ENCODE peak calls at places on chromosomes 13 and 19, in ten cellular contexts. One of them, this sample, is unnamed.

GRCh38 chr13:21348771-21349170 is 110.3 kb downstream of the ZDHHC20 start:
- DNase-seq in fibroblast of mammary gland: no peak
- DNase-seq in left ventricle myocardium inferior: no peak
- DNase-seq in AG09309: no peak
- DNase-seq in gastrocnemius medialis: no peak
- DNase-seq in CD8-positive, alpha-beta T cell: no peak
- DNase-seq in WERI-Rb-1: no peak
- DNase-seq in DND-41: no peak
- DNase-seq in PC-9: no peak
- DNase-seq in cardiac fibroblast: peak; percentile 18
- DNase-seq in this sample: no peak

GRCh38 chr19:48967346-48968178 is 2.5 kb downstream of the FTL start:
- DNase-seq in left ventricle myocardium inferior: peak; percentile 36
- DNase-seq in gastrocnemius medialis: peak; percentile 56
- DNase-seq in fibroblast of mammary gland: peak; percentile 76
- DNase-seq in cardiac fibroblast: peak; percentile 92
- DNase-seq in AG09309: no peak
- DNase-seq in DND-41: no peak
- DNase-seq in WERI-Rb-1: no peak
- DNase-seq in CD8-positive, alpha-beta T cell: no peak
- DNase-seq in PC-9: peak; percentile 38
- DNase-seq in this sample: no peak

GRCh38 chr13:112469071-112469745 is 93.1 kb downstream of the SPACA7 start:
- DNase-seq in cardiac fibroblast: no peak
- DNase-seq in CD8-positive, alpha-beta T cell: no peak
- DNase-seq in AG09309: no peak
- DNase-seq in DND-41: no peak
- DNase-seq in fibroblast of mammary gland: no peak
- DNase-seq in gastrocnemius medialis: no peak
- DNase-seq in left ventricle myocardium inferior: no peak
- DNase-seq in WERI-Rb-1: no peak
- DNase-seq in PC-9: no peak
- DNase-seq in this sample: no peak

GRCh38 chr19:1668339-1669123 is 16.1 kb upstream of the TCF3 start:
- DNase-seq in DND-41: no peak
- DNase-seq in AG09309: no peak
- DNase-seq in cardiac fibroblast: peak; percentile 21
- DNase-seq in gastrocnemius medialis: no peak
- DNase-seq in left ventricle myocardium inferior: no peak
- DNase-seq in CD8-positive, alpha-beta T cell: no peak
- DNase-seq in WERI-Rb-1: peak; percentile 60
- DNase-seq in PC-9: no peak
- DNase-seq in fibroblast of mammary gland: no peak
- DNase-seq in this sample: no peak

GRCh38 chr13:85575110-85575509 is 224.1 kb downstream of the SLITRK6 start:
- DNase-seq in AG09309: no peak
- DNase-seq in WERI-Rb-1: no peak
- DNase-seq in gastrocnemius medialis: no peak
- DNase-seq in PC-9: no peak
- DNase-seq in left ventricle myocardium inferior: no peak
- DNase-seq in fibroblast of mammary gland: no peak
- DNase-seq in DND-41: no peak
- DNase-seq in CD8-positive, alpha-beta T cell: no peak
- DNase-seq in cardiac fibroblast: no peak
- DNase-seq in this sample: no peak

GRCh38 chr19:2051771-2052704 is 994 bp upstream of the MKNK2 start:
- DNase-seq in left ventricle myocardium inferior: peak; percentile 72
- DNase-seq in DND-41: peak; percentile 44
- DNase-seq in cardiac fibroblast: peak; percentile 81
- DNase-seq in CD8-positive, alpha-beta T cell: peak; percentile 55
- DNase-seq in WERI-Rb-1: no peak
- DNase-seq in PC-9: no peak
- DNase-seq in fibroblast of mammary gland: no peak
- DNase-seq in AG09309: no peak
- DNase-seq in gastrocnemius medialis: peak; percentile 49
- DNase-seq in this sample: no peak

GRCh38 chr19:13841339-13842293 is 35.3 kb upstream of the NANOS3 start:
- DNase-seq in DND-41: no peak
- DNase-seq in gastrocnemius medialis: peak; percentile 96
- DNase-seq in fibroblast of mammary gland: no peak
- DNase-seq in WERI-Rb-1: no peak
- DNase-seq in left ventricle myocardium inferior: no peak
- DNase-seq in cardiac fibroblast: peak; percentile 49
- DNase-seq in PC-9: peak; percentile 63
- DNase-seq in CD8-positive, alpha-beta T cell: peak; percentile 45
- DNase-seq in AG09309: no peak
- DNase-seq in this sample: no peak

GRCh38 chr13:51325837-51326236 is 13.7 kb upstream of the SERPINE3 start:
- DNase-seq in WERI-Rb-1: no peak
- DNase-seq in left ventricle myocardium inferior: no peak
- DNase-seq in cardiac fibroblast: no peak
- DNase-seq in AG09309: no peak
- DNase-seq in CD8-positive, alpha-beta T cell: no peak
- DNase-seq in fibroblast of mammary gland: no peak
- DNase-seq in gastrocnemius medialis: no peak
- DNase-seq in PC-9: no peak
- DNase-seq in DND-41: no peak
- DNase-seq in this sample: no peak

GRCh38 chr19:18607222-18608101 is 863 bp upstream of the CRLF1 start:
- DNase-seq in WERI-Rb-1: peak; percentile 33
- DNase-seq in fibroblast of mammary gland: no peak
- DNase-seq in CD8-positive, alpha-beta T cell: no peak
- DNase-seq in gastrocnemius medialis: no peak
- DNase-seq in AG09309: no peak
- DNase-seq in PC-9: no peak
- DNase-seq in cardiac fibroblast: no peak
- DNase-seq in DND-41: no peak
- DNase-seq in left ventricle myocardium inferior: no peak
- DNase-seq in this sample: no peak

GRCh38 chr19:31284621-31285020 is 64.6 kb downstream of the TSHZ3 start:
- DNase-seq in AG09309: no peak
- DNase-seq in left ventricle myocardium inferior: no peak
- DNase-seq in cardiac fibroblast: no peak
- DNase-seq in WERI-Rb-1: no peak
- DNase-seq in fibroblast of mammary gland: no peak
- DNase-seq in gastrocnemius medialis: no peak
- DNase-seq in DND-41: no peak
- DNase-seq in CD8-positive, alpha-beta T cell: no peak
- DNase-seq in PC-9: no peak
- DNase-seq in this sample: no peak

GRCh38 chr13:98495627-98496238 is 81.2 kb downstream of the STK24 start:
- DNase-seq in gastrocnemius medialis: no peak
- DNase-seq in CD8-positive, alpha-beta T cell: no peak
- DNase-seq in DND-41: no peak
- DNase-seq in WERI-Rb-1: no peak
- DNase-seq in cardiac fibroblast: no peak
- DNase-seq in left ventricle myocardium inferior: no peak
- DNase-seq in fibroblast of mammary gland: peak; percentile 62
- DNase-seq in PC-9: no peak
- DNase-seq in AG09309: no peak
- DNase-seq in this sample: no peak

GRCh38 chr13:29934531-29935308 is 84.3 kb upstream of the UBL3 start:
- DNase-seq in gastrocnemius medialis: no peak
- DNase-seq in left ventricle myocardium inferior: no peak
- DNase-seq in PC-9: peak; percentile 34
- DNase-seq in AG09309: no peak
- DNase-seq in DND-41: no peak
- DNase-seq in cardiac fibroblast: no peak
- DNase-seq in WERI-Rb-1: no peak
- DNase-seq in fibroblast of mammary gland: no peak
- DNase-seq in CD8-positive, alpha-beta T cell: no peak
- DNase-seq in this sample: no peak

GRCh38 chr19:17680235-17680722 is 7.9 kb downstream of the UNC13A start:
- DNase-seq in DND-41: no peak
- DNase-seq in WERI-Rb-1: peak; percentile 73
- DNase-seq in AG09309: peak; percentile 28
- DNase-seq in gastrocnemius medialis: peak; percentile 39
- DNase-seq in left ventricle myocardium inferior: peak; percentile 82
- DNase-seq in cardiac fibroblast: peak; percentile 69
- DNase-seq in fibroblast of mammary gland: peak; percentile 33
- DNase-seq in PC-9: peak; percentile 51
- DNase-seq in CD8-positive, alpha-beta T cell: peak; percentile 31
- DNase-seq in this sample: no peak

GRCh38 chr19:12884202-12884601 is 2.8 kb downstream of the KLF1 start:
- DNase-seq in PC-9: no peak
- DNase-seq in WERI-Rb-1: no peak
- DNase-seq in left ventricle myocardium inferior: no peak
- DNase-seq in gastrocnemius medialis: no peak
- DNase-seq in AG09309: no peak
- DNase-seq in fibroblast of mammary gland: no peak
- DNase-seq in DND-41: no peak
- DNase-seq in CD8-positive, alpha-beta T cell: no peak
- DNase-seq in cardiac fibroblast: no peak
- DNase-seq in this sample: no peak

DNA sequence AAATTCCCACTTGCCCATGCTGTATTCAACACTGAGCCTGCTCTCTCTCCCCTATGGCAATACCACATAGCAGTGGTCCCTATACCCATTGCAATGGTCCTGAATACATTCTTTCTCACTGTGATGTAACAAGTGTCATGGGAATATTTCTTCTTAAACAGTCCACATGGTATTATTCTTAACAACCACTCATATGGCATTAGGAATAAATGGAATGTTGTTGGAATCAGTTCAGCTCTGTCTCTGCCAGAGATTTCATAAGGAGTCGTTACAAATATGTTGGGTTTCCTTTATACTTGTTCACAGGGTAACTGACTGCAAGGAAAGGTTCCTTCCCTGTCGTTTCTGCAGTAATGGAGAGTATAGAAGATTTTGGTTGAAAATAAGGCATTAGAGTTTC is 128.3 kb upstream of the SPATA13 start:
- DNase-seq in AG09309: peak; percentile 86
- DNase-seq in fibroblast of mammary gland: peak; percentile 86
- DNase-seq in CD8-positive, alpha-beta T cell: no peak
- DNase-seq in left ventricle myocardium inferior: no peak
- DNase-seq in gastrocnemius medialis: no peak
- DNase-seq in cardiac fibroblast: peak; percentile 95
- DNase-seq in PC-9: no peak
- DNase-seq in DND-41: no peak
- DNase-seq in WERI-Rb-1: no peak
- DNase-seq in this sample: no peak
- TF ChIP-seq CTCF in AG09309: no peak
- TF ChIP-seq CTCF in fibroblast of mammary gland: no peak
- TF ChIP-seq CTCF in CD8-positive, alpha-beta T cell: no peak
- TF ChIP-seq CTCF in left ventricle myocardium inferior: no peak
- TF ChIP-seq CTCF in gastrocnemius medialis: no peak
- TF ChIP-seq CTCF in cardiac fibroblast: no peak
- TF ChIP-seq CTCF in PC-9: no peak
- TF ChIP-seq CTCF in DND-41: no peak
- TF ChIP-seq CTCF in WERI-Rb-1: no peak
- TF ChIP-seq CTCF in this sample: no peak

DNA sequence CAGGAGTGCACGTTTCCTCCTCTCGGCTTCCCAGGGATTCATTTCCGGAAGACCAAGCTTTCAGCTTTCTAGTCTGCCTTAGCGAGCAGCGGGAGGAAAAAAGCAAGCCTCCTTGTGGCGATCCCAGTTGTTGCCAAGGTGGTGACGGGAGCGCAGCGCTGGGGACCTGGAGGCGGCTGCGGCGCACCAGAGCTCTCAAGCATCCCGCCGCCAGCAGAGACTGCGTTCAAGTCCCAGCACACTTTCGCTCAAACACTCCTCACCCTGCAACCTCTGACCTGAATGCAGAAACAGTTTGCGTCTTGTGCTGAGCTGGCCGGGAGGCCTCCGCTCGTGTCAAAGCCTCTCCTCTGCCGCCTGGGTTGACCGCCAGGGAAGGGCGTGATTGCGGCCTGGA is 4.9 kb downstream of the GSX1 start:
- DNase-seq in AG09309: no peak
- DNase-seq in CD8-positive, alpha-beta T cell: no peak
- DNase-seq in left ventricle myocardium inferior: no peak
- DNase-seq in PC-9: no peak
- DNase-seq in fibroblast of mammary gland: peak; percentile 19
- DNase-seq in cardiac fibroblast: peak; percentile 26
- DNase-seq in WERI-Rb-1: peak; percentile 49
- DNase-seq in DND-41: no peak
- DNase-seq in gastrocnemius medialis: no peak
- DNase-seq in this sample: no peak
- H3K4me3 ChIP-seq in AG09309: no peak overlapping the region
- H3K4me3 ChIP-seq in CD8-positive, alpha-beta T cell: no peak overlapping the region
- H3K4me3 ChIP-seq in left ventricle myocardium inferior: peak overlapping the region; percentile 14
- H3K4me3 ChIP-seq in PC-9: no peak overlapping the region
- H3K4me3 ChIP-seq in fibroblast of mammary gland: no peak overlapping the region
- H3K4me3 ChIP-seq in cardiac fibroblast: no peak overlapping the region
- H3K4me3 ChIP-seq in WERI-Rb-1: no peak overlapping the region
- H3K4me3 ChIP-seq in DND-41: no peak overlapping the region
- H3K4me3 ChIP-seq in gastrocnemius medialis: no peak overlapping the region
- H3K4me3 ChIP-seq in this sample: no peak overlapping the region

GRCh38 chr19:3576696-3577443 is 4.1 kb downstream of the HMG20B start:
- DNase-seq in fibroblast of mammary gland: peak; percentile 79
- DNase-seq in gastrocnemius medialis: no peak
- DNase-seq in cardiac fibroblast: peak; percentile 79
- DNase-seq in CD8-positive, alpha-beta T cell: no peak
- DNase-seq in AG09309: no peak
- DNase-seq in left ventricle myocardium inferior: peak; percentile 62
- DNase-seq in PC-9: no peak
- DNase-seq in WERI-Rb-1: no peak
- DNase-seq in DND-41: no peak
- DNase-seq in this sample: no peak
- TF ChIP-seq CTCF in fibroblast of mammary gland: no peak
- TF ChIP-seq CTCF in gastrocnemius medialis: no peak
- TF ChIP-seq CTCF in cardiac fibroblast: no peak
- TF ChIP-seq CTCF in CD8-positive, alpha-beta T cell: no peak
- TF ChIP-seq CTCF in AG09309: no peak
- TF ChIP-seq CTCF in left ventricle myocardium inferior: no peak
- TF ChIP-seq CTCF in PC-9: no peak
- TF ChIP-seq CTCF in WERI-Rb-1: no peak
- TF ChIP-seq CTCF in DND-41: no peak
- TF ChIP-seq CTCF in this sample: no peak

GRCh38 chr19:15291089-15291488 is 41.2 kb downstream of the BRD4 start:
- DNase-seq in PC-9: no peak
- DNase-seq in DND-41: no peak
- DNase-seq in WERI-Rb-1: no peak
- DNase-seq in AG09309: no peak
- DNase-seq in cardiac fibroblast: no peak
- DNase-seq in CD8-positive, alpha-beta T cell: no peak
- DNase-seq in gastrocnemius medialis: no peak
- DNase-seq in fibroblast of mammary gland: peak; percentile 78
- DNase-seq in left ventricle myocardium inferior: no peak
- DNase-seq in this sample: no peak

GRCh38 chr19:15288146-15288963 is 44.0 kb downstream of the BRD4 start:
- DNase-seq in left ventricle myocardium inferior: no peak
- DNase-seq in CD8-positive, alpha-beta T cell: no peak
- DNase-seq in DND-41: peak; percentile 35
- DNase-seq in gastrocnemius medialis: no peak
- DNase-seq in cardiac fibroblast: no peak
- DNase-seq in AG09309: no peak
- DNase-seq in fibroblast of mammary gland: peak; percentile 55
- DNase-seq in WERI-Rb-1: peak; percentile 75
- DNase-seq in PC-9: no peak
- DNase-seq in this sample: no peak

GRCh38 chr19:15291666-15292065 is 40.7 kb downstream of the BRD4 start:
- DNase-seq in gastrocnemius medialis: no peak
- DNase-seq in AG09309: no peak
- DNase-seq in WERI-Rb-1: no peak
- DNase-seq in CD8-positive, alpha-beta T cell: no peak
- DNase-seq in DND-41: no peak
- DNase-seq in cardiac fibroblast: no peak
- DNase-seq in PC-9: no peak
- DNase-seq in fibroblast of mammary gland: no peak
- DNase-seq in left ventricle myocardium inferior: no peak
- DNase-seq in this sample: no peak

GRCh38 chr19:15290149-15290548 is 42.2 kb downstream of the BRD4 start:
- DNase-seq in PC-9: no peak
- DNase-seq in left ventricle myocardium inferior: no peak
- DNase-seq in gastrocnemius medialis: no peak
- DNase-seq in AG09309: no peak
- DNase-seq in WERI-Rb-1: no peak
- DNase-seq in DND-41: no peak
- DNase-seq in cardiac fibroblast: no peak
- DNase-seq in CD8-positive, alpha-beta T cell: no peak
- DNase-seq in fibroblast of mammary gland: no peak
- DNase-seq in this sample: no peak

GRCh38 chr19:15289673-15290072 is 42.7 kb downstream of the BRD4 start:
- DNase-seq in gastrocnemius medialis: no peak
- DNase-seq in AG09309: no peak
- DNase-seq in cardiac fibroblast: no peak
- DNase-seq in fibroblast of mammary gland: no peak
- DNase-seq in CD8-positive, alpha-beta T cell: no peak
- DNase-seq in left ventricle myocardium inferior: no peak
- DNase-seq in WERI-Rb-1: no peak
- DNase-seq in PC-9: no peak
- DNase-seq in DND-41: no peak
- DNase-seq in this sample: no peak
- H3K4me3 ChIP-seq in gastrocnemius medialis: no peak overlapping the region
- H3K4me3 ChIP-seq in AG09309: no peak overlapping the region
- H3K4me3 ChIP-seq in cardiac fibroblast: no peak overlapping the region
- H3K4me3 ChIP-seq in fibroblast of mammary gland: no peak overlapping the region
- H3K4me3 ChIP-seq in CD8-positive, alpha-beta T cell: no peak overlapping the region
- H3K4me3 ChIP-seq in left ventricle myocardium inferior: no peak overlapping the region
- H3K4me3 ChIP-seq in WERI-Rb-1: no peak overlapping the region
- H3K4me3 ChIP-seq in PC-9: no peak overlapping the region
- H3K4me3 ChIP-seq in DND-41: no peak overlapping the region
- H3K4me3 ChIP-seq in this sample: no peak overlapping the region

This sample was measured in GM12864.